ENCODE peak calls at places on chromosomes 1 and 21, in nine cellular contexts. One of them, this sample, is unnamed. For H3K27me3, the result is how much of the 10 kb centered on the place peaks cover.

GRCh38 chr1:209364716-209365115 is 218.8 kb upstream of the CAMK1G start:
- DNase-seq in IMR-90: no peak
- DNase-seq in lung: no peak
- DNase-seq in keratinocyte: no peak
- DNase-seq in GM23248: no peak
- DNase-seq in psoas muscle: no peak
- DNase-seq in Caco-2: no peak
- DNase-seq in astrocyte: peak
- DNase-seq in BE2C: no peak
- DNase-seq in this sample: no peak

GRCh38 chr1:235783148-235783776 is 83.4 kb downstream of the LYST start:
- DNase-seq in IMR-90: peak
- DNase-seq in lung: no peak
- DNase-seq in keratinocyte: no peak
- DNase-seq in GM23248: peak
- DNase-seq in psoas muscle: no peak
- DNase-seq in Caco-2: no peak
- DNase-seq in astrocyte: peak
- DNase-seq in BE2C: no peak
- DNase-seq in this sample: no peak

GRCh38 chr21:45950740-45951515 is 30.6 kb upstream of the COL6A1 start:
- DNase-seq in IMR-90: peak
- DNase-seq in lung: no peak
- DNase-seq in keratinocyte: no peak
- DNase-seq in GM23248: peak
- DNase-seq in psoas muscle: peak
- DNase-seq in Caco-2: no peak
- DNase-seq in astrocyte: peak
- DNase-seq in BE2C: peak
- DNase-seq in this sample: no peak

GRCh38 chr1:203166192-203166940 is 9.3 kb downstream of the MYBPH start:
- DNase-seq in IMR-90: no peak
- DNase-seq in lung: no peak
- DNase-seq in keratinocyte: no peak
- DNase-seq in GM23248: no peak
- DNase-seq in psoas muscle: no peak
- DNase-seq in Caco-2: no peak
- DNase-seq in astrocyte: no peak
- DNase-seq in BE2C: no peak
- DNase-seq in this sample: no peak

GRCh38 chr1:55504306-55504706 is 289.1 kb upstream of the USP24 start:
- DNase-seq in IMR-90: no peak
- DNase-seq in lung: no peak
- DNase-seq in keratinocyte: no peak
- DNase-seq in GM23248: no peak
- DNase-seq in psoas muscle: no peak
- DNase-seq in Caco-2: no peak
- DNase-seq in astrocyte: no peak
- DNase-seq in BE2C: no peak
- DNase-seq in this sample: no peak

GRCh38 chr1:183881387-183882084 is 76.6 kb downstream of the RGL1 start:
- DNase-seq in IMR-90: peak
- DNase-seq in lung: peak
- DNase-seq in keratinocyte: peak
- DNase-seq in GM23248: peak
- DNase-seq in psoas muscle: peak
- DNase-seq in Caco-2: peak
- DNase-seq in astrocyte: peak
- DNase-seq in BE2C: peak
- DNase-seq in this sample: peak

GRCh38 chr1:178093958-178094751 is at the start of gene RASAL2:
- DNase-seq in IMR-90: peak
- DNase-seq in lung: peak
- DNase-seq in keratinocyte: no peak
- DNase-seq in GM23248: peak
- DNase-seq in psoas muscle: peak
- DNase-seq in Caco-2: peak
- DNase-seq in astrocyte: peak
- DNase-seq in BE2C: peak
- DNase-seq in this sample: peak

GRCh38 chr1:204573563-204573925 is 57.3 kb downstream of the MDM4 start:
- DNase-seq in IMR-90: peak
- DNase-seq in lung: no peak
- DNase-seq in keratinocyte: no peak
- DNase-seq in GM23248: peak
- DNase-seq in psoas muscle: no peak
- DNase-seq in Caco-2: no peak
- DNase-seq in astrocyte: peak
- DNase-seq in BE2C: no peak
- DNase-seq in this sample: no peak

GRCh38 chr1:31155216-31155806 is 84.4 kb downstream of the NKAIN1 start:
- DNase-seq in IMR-90: peak
- DNase-seq in lung: peak
- DNase-seq in keratinocyte: peak
- DNase-seq in GM23248: peak
- DNase-seq in psoas muscle: peak
- DNase-seq in Caco-2: peak
- DNase-seq in astrocyte: peak
- DNase-seq in BE2C: peak
- DNase-seq in this sample: no peak

GRCh38 chr1:200384818-200385390 is 24.9 kb downstream of the ZNF281 start:
- DNase-seq in IMR-90: no peak
- DNase-seq in lung: no peak
- DNase-seq in keratinocyte: no peak
- DNase-seq in GM23248: no peak
- DNase-seq in psoas muscle: no peak
- DNase-seq in Caco-2: no peak
- DNase-seq in astrocyte: peak
- DNase-seq in BE2C: no peak
- DNase-seq in this sample: no peak

GRCh38 chr1:227901906-227902640 is 45.7 kb downstream of the WNT9A start:
- DNase-seq in IMR-90: peak
- DNase-seq in lung: no peak
- DNase-seq in keratinocyte: no peak
- DNase-seq in GM23248: peak
- DNase-seq in psoas muscle: peak
- DNase-seq in Caco-2: peak
- DNase-seq in astrocyte: peak
- DNase-seq in BE2C: no peak
- DNase-seq in this sample: no peak

GRCh38 chr1:247496581-247497285 is 38.8 kb upstream of the OR2B11 start:
- DNase-seq in IMR-90: no peak
- DNase-seq in lung: no peak
- DNase-seq in keratinocyte: no peak
- DNase-seq in GM23248: peak
- DNase-seq in psoas muscle: no peak
- DNase-seq in Caco-2: no peak
- DNase-seq in astrocyte: no peak
- DNase-seq in BE2C: no peak
- DNase-seq in this sample: no peak
- H3K27me3 ChIP-seq in IMR-90: under half
- H3K27me3 ChIP-seq in lung: under half
- H3K27me3 ChIP-seq in keratinocyte: under half
- H3K27me3 ChIP-seq in GM23248: under half
- H3K27me3 ChIP-seq in psoas muscle: under half
- H3K27me3 ChIP-seq in Caco-2: under half
- H3K27me3 ChIP-seq in astrocyte: under half
- H3K27me3 ChIP-seq in BE2C: under half
- H3K27me3 ChIP-seq in this sample: under half

GRCh38 chr1:233912447-233912846 is 8.0 kb downstream of the SLC35F3 start:
- DNase-seq in IMR-90: no peak
- DNase-seq in lung: no peak
- DNase-seq in keratinocyte: no peak
- DNase-seq in GM23248: no peak
- DNase-seq in psoas muscle: no peak
- DNase-seq in Caco-2: no peak
- DNase-seq in astrocyte: no peak
- DNase-seq in BE2C: no peak
- DNase-seq in this sample: no peak
- H3K27me3 ChIP-seq in IMR-90: under half
- H3K27me3 ChIP-seq in lung: under half
- H3K27me3 ChIP-seq in keratinocyte: under half
- H3K27me3 ChIP-seq in GM23248: under half
- H3K27me3 ChIP-seq in psoas muscle: under half
- H3K27me3 ChIP-seq in Caco-2: under half
- H3K27me3 ChIP-seq in astrocyte: under half
- H3K27me3 ChIP-seq in BE2C: under half
- H3K27me3 ChIP-seq in this sample: under half

DNA sequence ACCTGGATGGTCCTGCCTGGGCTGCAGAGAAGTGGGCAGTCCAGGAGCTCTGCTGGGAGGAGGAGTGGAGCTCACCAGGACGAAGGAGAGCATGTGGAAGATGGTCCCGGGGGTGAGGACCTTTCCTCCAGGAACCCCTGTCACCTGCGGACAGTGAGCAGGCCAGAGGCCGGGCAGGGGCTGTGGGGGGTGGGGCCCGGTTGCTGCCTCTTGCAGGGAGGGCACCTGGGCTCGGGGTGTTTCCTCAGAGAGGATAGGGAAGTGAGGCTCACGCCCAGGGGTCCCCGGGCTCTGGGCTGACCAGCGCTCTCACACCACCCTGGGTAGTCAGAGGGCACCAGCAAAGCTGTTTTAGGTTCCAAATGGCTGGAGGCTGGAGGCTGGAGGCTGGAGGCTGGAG is 22.7 kb upstream of the PEX10 start:
- DNase-seq in IMR-90: no peak
- DNase-seq in lung: no peak
- DNase-seq in keratinocyte: no peak
- DNase-seq in GM23248: no peak
- DNase-seq in psoas muscle: no peak
- DNase-seq in Caco-2: no peak
- DNase-seq in astrocyte: no peak
- DNase-seq in BE2C: no peak
- DNase-seq in this sample: no peak
- H3K27me3 ChIP-seq in IMR-90: half or more
- H3K27me3 ChIP-seq in lung: under half
- H3K27me3 ChIP-seq in keratinocyte: under half
- H3K27me3 ChIP-seq in GM23248: under half
- H3K27me3 ChIP-seq in psoas muscle: under half
- H3K27me3 ChIP-seq in Caco-2: under half
- H3K27me3 ChIP-seq in astrocyte: under half
- H3K27me3 ChIP-seq in BE2C: under half
- H3K27me3 ChIP-seq in this sample: under half

GRCh38 chr21:35044770-35045538 is 4.1 kb downstream of the RUNX1 start:
- DNase-seq in IMR-90: no peak
- DNase-seq in lung: no peak
- DNase-seq in keratinocyte: no peak
- DNase-seq in GM23248: no peak
- DNase-seq in psoas muscle: no peak
- DNase-seq in Caco-2: no peak
- DNase-seq in astrocyte: no peak
- DNase-seq in BE2C: no peak
- DNase-seq in this sample: no peak

GRCh38 chr21:35048183-35048601 is 910 bp downstream of the RUNX1 start:
- DNase-seq in IMR-90: no peak
- DNase-seq in lung: peak
- DNase-seq in keratinocyte: no peak
- DNase-seq in GM23248: peak
- DNase-seq in psoas muscle: peak
- DNase-seq in Caco-2: no peak
- DNase-seq in astrocyte: peak
- DNase-seq in BE2C: no peak
- DNase-seq in this sample: no peak

GRCh38 chr21:35045539-35046222 is 3.4 kb downstream of the RUNX1 start:
- DNase-seq in IMR-90: no peak
- DNase-seq in lung: no peak
- DNase-seq in keratinocyte: no peak
- DNase-seq in GM23248: no peak
- DNase-seq in psoas muscle: no peak
- DNase-seq in Caco-2: no peak
- DNase-seq in astrocyte: no peak
- DNase-seq in BE2C: no peak
- DNase-seq in this sample: no peak

GRCh38 chr21:35046223-35046690 is 2.8 kb downstream of the RUNX1 start:
- DNase-seq in IMR-90: no peak
- DNase-seq in lung: no peak
- DNase-seq in keratinocyte: no peak
- DNase-seq in GM23248: no peak
- DNase-seq in psoas muscle: no peak
- DNase-seq in Caco-2: no peak
- DNase-seq in astrocyte: no peak
- DNase-seq in BE2C: no peak
- DNase-seq in this sample: no peak

DNA sequence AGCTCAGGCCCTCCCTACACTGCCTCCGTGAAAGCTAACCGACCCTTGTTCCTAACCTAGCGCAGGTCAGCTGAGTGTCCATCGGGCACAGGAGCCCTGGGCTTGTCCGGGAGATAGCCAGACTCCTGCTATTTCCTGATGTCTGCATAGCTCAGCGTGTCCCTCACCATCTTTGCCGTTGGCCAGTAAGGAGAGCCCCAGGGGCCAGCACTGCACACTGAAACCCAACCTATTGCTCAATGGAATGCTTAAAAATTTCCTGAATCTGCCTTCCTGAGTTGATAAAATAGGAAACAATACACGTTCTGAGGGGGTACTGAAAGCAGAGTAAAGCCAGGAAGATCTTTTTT is 2.2 kb downstream of the RUNX1 start:
- DNase-seq in IMR-90: no peak
- DNase-seq in lung: peak
- DNase-seq in keratinocyte: no peak
- DNase-seq in GM23248: peak
- DNase-seq in psoas muscle: peak
- DNase-seq in Caco-2: no peak
- DNase-seq in astrocyte: peak
- DNase-seq in BE2C: no peak
- DNase-seq in this sample: no peak
- H3K27me3 ChIP-seq in IMR-90: under half
- H3K27me3 ChIP-seq in lung: under half
- H3K27me3 ChIP-seq in keratinocyte: under half
- H3K27me3 ChIP-seq in GM23248: under half
- H3K27me3 ChIP-seq in psoas muscle: under half
- H3K27me3 ChIP-seq in Caco-2: under half
- H3K27me3 ChIP-seq in astrocyte: under half
- H3K27me3 ChIP-seq in BE2C: under half
- H3K27me3 ChIP-seq in this sample: under half

GRCh38 chr1:231480008-231480407 is 48.5 kb upstream of the TSNAX start:
- DNase-seq in IMR-90: no peak
- DNase-seq in lung: no peak
- DNase-seq in keratinocyte: no peak
- DNase-seq in GM23248: no peak
- DNase-seq in psoas muscle: no peak
- DNase-seq in Caco-2: no peak
- DNase-seq in astrocyte: no peak
- DNase-seq in BE2C: no peak
- DNase-seq in this sample: no peak
- H3K27me3 ChIP-seq in IMR-90: under half
- H3K27me3 ChIP-seq in lung: under half
- H3K27me3 ChIP-seq in keratinocyte: under half
- H3K27me3 ChIP-seq in GM23248: under half
- H3K27me3 ChIP-seq in psoas muscle: under half
- H3K27me3 ChIP-seq in Caco-2: under half
- H3K27me3 ChIP-seq in astrocyte: under half
- H3K27me3 ChIP-seq in BE2C: under half
- H3K27me3 ChIP-seq in this sample: under half

DNA sequence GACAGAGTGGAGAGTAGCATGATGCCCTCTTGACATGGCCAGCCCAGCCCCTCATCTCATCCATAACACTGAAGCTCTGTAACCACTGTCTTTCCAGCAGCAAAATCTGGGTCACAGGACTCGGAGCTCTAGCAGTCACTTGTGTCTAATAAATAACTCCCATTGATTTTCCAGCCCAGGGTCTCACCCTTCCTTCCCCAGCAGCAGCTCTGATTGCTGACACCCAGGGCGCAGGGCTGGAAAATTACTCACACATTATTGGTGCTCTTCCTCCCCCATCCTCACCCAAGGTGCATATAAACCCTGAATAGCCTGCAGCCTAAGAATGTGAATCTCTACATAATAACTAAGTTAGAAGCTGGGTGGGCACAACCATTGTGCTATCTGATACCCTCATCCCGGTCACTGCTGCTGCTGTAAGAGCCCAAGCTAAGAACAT is 21.1 kb upstream of the OR10J5 start:
- DNase-seq in IMR-90: no peak
- DNase-seq in lung: no peak
- DNase-seq in keratinocyte: no peak
- DNase-seq in GM23248: no peak
- DNase-seq in psoas muscle: no peak
- DNase-seq in Caco-2: no peak
- DNase-seq in astrocyte: no peak
- DNase-seq in BE2C: no peak
- DNase-seq in this sample: no peak
- H3K27me3 ChIP-seq in IMR-90: under half
- H3K27me3 ChIP-seq in lung: under half
- H3K27me3 ChIP-seq in keratinocyte: under half
- H3K27me3 ChIP-seq in GM23248: under half
- H3K27me3 ChIP-seq in psoas muscle: under half
- H3K27me3 ChIP-seq in Caco-2: under half
- H3K27me3 ChIP-seq in astrocyte: under half
- H3K27me3 ChIP-seq in BE2C: under half
- H3K27me3 ChIP-seq in this sample: under half

This sample was measured in iPS DF 6.9.